ENCODE peak calls at places on chromosome 18, in five cellular contexts. C is ascending aorta; X is CD4-positive, alpha-beta T cell; E is HCT116; D is BJ. U is an unnamed sample. For H3K27me3, the result is how much of the 10 kb centered on the place peaks cover.

GRCh38 chr18:36895606-36896005 is 66.7 kb downstream of the KIAA1328 start:
- DNase-seq in D (no peak), C (no peak), E (no peak), X (no peak), U (no peak)

GRCh38 chr18:68041327-68041726 is 524.8 kb upstream of the DSEL start:
- DNase-seq in D (no peak), C (no peak), X (no peak), E (no peak), U (no peak)

GRCh38 chr18:75226301-75226955 is 15.8 kb downstream of the TSHZ1 start:
- DNase-seq in E (no peak), C (no peak), D (no peak), X (no peak), U (no peak)

GRCh38 chr18:8694891-8695290 is 10.5 kb upstream of the MTCL1 start:
- DNase-seq in E (no peak), D (no peak), C (no peak), X (no peak), U (no peak)

GRCh38 chr18:70520867-70521266 is 232.0 kb downstream of the SOCS6 start:
- DNase-seq in X (no peak), D (no peak), E (no peak), C (no peak), U (no peak)

GRCh38 chr18:27959101-27959500 is 217.8 kb downstream of the CDH2 start:
- DNase-seq in D (no peak), E (no peak), C (no peak), X (no peak), U (no peak)

GRCh38 chr18:58670561-58671121 is 624 bp upstream of the MALT1 start:
- DNase-seq in D (no peak), X (no peak), C (no peak), E (peak), U (no peak)

GRCh38 chr18:77102246-77103040 is 30.1 kb downstream of the MBP start:
- DNase-seq in E (no peak), C (no peak), X (no peak), D (peak), U (no peak)

GRCh38 chr18:59696311-59697235 is 650 bp downstream of the CCBE1 start:
- DNase-seq in C (no peak), D (no peak), E (no peak), X (no peak), U (no peak)

GRCh38 chr18:39935598-39935997 is 2019.4 kb upstream of the PIK3C3 start:
- DNase-seq in C (no peak), D (no peak), X (no peak), E (no peak), U (no peak)

GRCh38 chr18:25830787-25831186 is 259.6 kb downstream of the SS18 start:
- DNase-seq in D (no peak), C (peak), X (no peak), E (no peak), U (no peak)

GRCh38 chr18:27313678-27314077 is 128.6 kb upstream of the CHST9 start:
- DNase-seq in X (no peak), C (no peak), E (no peak), D (no peak), U (no peak)

GRCh38 chr18:55706893-55707292 is 118.9 kb upstream of the TCF4 start:
- DNase-seq in D (peak), E (no peak), X (no peak), C (no peak), U (no peak)

GRCh38 chr18:28248653-28249052 is 71.7 kb upstream of the CDH2 start:
- DNase-seq in E (no peak), C (no peak), X (no peak), D (no peak), U (no peak)

GRCh38 chr18:70290482-70291294 is 1.8 kb downstream of the SOCS6 start:
- DNase-seq in X (no peak), D (no peak), E (no peak), C (no peak), U (no peak)

GRCh38 chr18:23964282-23965238 is 50.0 kb upstream of the TTC39C start:
- DNase-seq in X (peak), E (peak), C (no peak), D (no peak), U (no peak)

GRCh38 chr18:53799134-53799533 is 425.3 kb downstream of the MBD2 start:
- DNase-seq in E (no peak), X (no peak), D (peak), C (no peak), U (no peak)

GRCh38 chr18:46260879-46261143 is 156.6 kb downstream of the HAUS1 start:
- DNase-seq in X (no peak), C (no peak), D (no peak), E (no peak), U (no peak)

GRCh38 chr18:21389283-21389682 is 147.3 kb downstream of the GREB1L start:
- DNase-seq in C (no peak), E (no peak), D (no peak), X (no peak), U (no peak)

GRCh38 chr18:63317982-63318881 is 1.3 kb downstream of the BCL2 start:
- DNase-seq in X (peak), C (peak), D (no peak), E (no peak), U (peak)

GRCh38 chr18:78973357-78974083 is 6.1 kb upstream of the SALL3 start:
- DNase-seq in X (no peak), D (no peak), C (no peak), E (no peak), U (no peak)
- H3K27me3 ChIP-seq in X (half or more), D (under half), C (under half), E (under half), U (under half)

DNA sequence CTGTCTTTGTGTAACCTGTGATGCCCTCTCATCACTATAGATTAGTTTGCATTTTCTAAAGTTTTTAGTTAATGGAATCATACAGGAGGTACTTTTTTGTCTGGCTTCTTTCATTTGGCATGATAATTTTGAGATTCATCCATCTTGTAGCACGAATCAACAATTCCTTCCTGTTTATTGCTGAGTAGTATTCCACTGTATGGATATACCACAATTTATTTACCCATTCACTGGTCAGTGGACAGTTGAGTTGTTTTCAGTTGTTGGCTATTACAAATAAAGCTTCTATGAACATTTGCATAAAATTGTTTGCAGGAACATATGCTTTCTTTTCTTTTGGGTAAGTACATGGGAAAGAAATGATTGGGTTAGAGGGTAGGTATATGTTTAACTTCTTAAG is 40.1 kb upstream of the ZNF396 start:
- DNase-seq in C (no peak), X (no peak), D (no peak), E (no peak), U (no peak)
- H3K27me3 ChIP-seq in C (under half), X (under half), D (under half), E (under half), U (under half)

GRCh38 chr18:74190086-74190485 is 41.8 kb downstream of the TIMM21 start:
- DNase-seq in E (no peak), X (no peak), D (no peak), C (no peak), U (no peak)
- H3K27me3 ChIP-seq in E (under half), X (under half), D (under half), C (under half), U (under half)

GRCh38 chr18:9711361-9712129 is 3.4 kb downstream of the RAB31 start:
- DNase-seq in E (no peak), D (no peak), X (no peak), C (peak), U (no peak)

GRCh38 chr18:9707381-9708056 is 582 bp upstream of the RAB31 start:
- DNase-seq in D (no peak), X (no peak), C (peak), E (no peak), U (no peak)

GRCh38 chr18:9708057-9708881 is at the start of gene RAB31:
- DNase-seq in X (no peak), C (peak), D (no peak), E (no peak), U (peak)

GRCh38 chr18:9710037-9710436 is 1.9 kb downstream of the RAB31 start:
- DNase-seq in E (no peak), X (no peak), D (no peak), C (no peak), U (no peak)

GRCh38 chr18:9708882-9709877 is 1.1 kb downstream of the RAB31 start:
- DNase-seq in D (no peak), X (no peak), E (no peak), C (peak), U (no peak)
- H3K27me3 ChIP-seq in D (under half), X (half or more), E (under half), C (under half), U (under half)